ENCODE peak calls at places on chromosomes 2 and 18, in four cellular contexts. One of them, this sample, is unnamed.

GRCh38 chr18:7367336-7367735 is 136.4 kb downstream of the LRRC30 start:
- DNase-seq in heart left ventricle: peak; percentile 33
- DNase-seq in HCT116: no peak
- DNase-seq in stomach: no peak
- DNase-seq in this sample: no peak

GRCh38 chr2:188833331-188833730 is 140.8 kb upstream of the COL3A1 start:
- DNase-seq in heart left ventricle: no peak
- DNase-seq in HCT116: no peak
- DNase-seq in stomach: no peak
- DNase-seq in this sample: no peak

GRCh38 chr2:159035790-159036411 is 67.5 kb downstream of the TANC1 start:
- DNase-seq in heart left ventricle: no peak
- DNase-seq in HCT116: peak; percentile 62
- DNase-seq in stomach: peak; percentile 32
- DNase-seq in this sample: peak; percentile 53

GRCh38 chr2:85547089-85547858 is 8.3 kb downstream of the MAT2A start:
- DNase-seq in heart left ventricle: no peak
- DNase-seq in HCT116: no peak
- DNase-seq in stomach: no peak
- DNase-seq in this sample: peak; percentile 51

GRCh38 chr2:178874529-178875240 is 67.5 kb upstream of the TTN start:
- DNase-seq in heart left ventricle: peak; percentile 49
- DNase-seq in HCT116: no peak
- DNase-seq in stomach: no peak
- DNase-seq in this sample: peak; percentile 56

GRCh38 chr2:35080231-35080905 is 1275.2 kb upstream of the CRIM1 start:
- DNase-seq in heart left ventricle: no peak
- DNase-seq in HCT116: no peak
- DNase-seq in stomach: no peak
- DNase-seq in this sample: no peak

GRCh38 chr2:201260302-201260800 is at the start of gene CASP8:
- DNase-seq in heart left ventricle: peak; percentile 28
- DNase-seq in HCT116: no peak
- DNase-seq in stomach: peak; percentile 50
- DNase-seq in this sample: peak; percentile 55

GRCh38 chr18:69945220-69946114 is 2.2 kb downstream of the CD226 start:
- DNase-seq in heart left ventricle: no peak
- DNase-seq in HCT116: no peak
- DNase-seq in stomach: no peak
- DNase-seq in this sample: no peak

GRCh38 chr2:191325651-191326365 is 80.6 kb downstream of the MYO1B start:
- DNase-seq in heart left ventricle: no peak
- DNase-seq in HCT116: no peak
- DNase-seq in stomach: no peak
- DNase-seq in this sample: no peak

GRCh38 chr2:239629936-239630617 is 229.3 kb upstream of the HDAC4 start:
- DNase-seq in heart left ventricle: no peak
- DNase-seq in HCT116: no peak
- DNase-seq in stomach: no peak
- DNase-seq in this sample: no peak

GRCh38 chr2:174615951-174616436 is 18.4 kb upstream of the WIPF1 start:
- DNase-seq in heart left ventricle: no peak
- DNase-seq in HCT116: no peak
- DNase-seq in stomach: no peak
- DNase-seq in this sample: no peak

GRCh38 chr18:13235326-13235937 is 16.9 kb downstream of the LDLRAD4 start:
- DNase-seq in heart left ventricle: no peak
- DNase-seq in HCT116: no peak
- DNase-seq in stomach: no peak
- DNase-seq in this sample: peak; percentile 3

GRCh38 chr2:9714630-9715214 is 83.9 kb upstream of the YWHAQ start:
- DNase-seq in heart left ventricle: peak; percentile 42
- DNase-seq in HCT116: no peak
- DNase-seq in stomach: no peak
- DNase-seq in this sample: no peak

GRCh38 chr2:33158482-33159003 is 211.8 kb downstream of the LTBP1 start:
- DNase-seq in heart left ventricle: no peak
- DNase-seq in HCT116: no peak
- DNase-seq in stomach: no peak
- DNase-seq in this sample: no peak

GRCh38 chr2:11344956-11345671 is 678 bp upstream of the ROCK2 start:
- DNase-seq in heart left ventricle: peak; percentile 68
- DNase-seq in HCT116: peak; percentile 76
- DNase-seq in stomach: peak; percentile 51
- DNase-seq in this sample: peak; percentile 69

DNA sequence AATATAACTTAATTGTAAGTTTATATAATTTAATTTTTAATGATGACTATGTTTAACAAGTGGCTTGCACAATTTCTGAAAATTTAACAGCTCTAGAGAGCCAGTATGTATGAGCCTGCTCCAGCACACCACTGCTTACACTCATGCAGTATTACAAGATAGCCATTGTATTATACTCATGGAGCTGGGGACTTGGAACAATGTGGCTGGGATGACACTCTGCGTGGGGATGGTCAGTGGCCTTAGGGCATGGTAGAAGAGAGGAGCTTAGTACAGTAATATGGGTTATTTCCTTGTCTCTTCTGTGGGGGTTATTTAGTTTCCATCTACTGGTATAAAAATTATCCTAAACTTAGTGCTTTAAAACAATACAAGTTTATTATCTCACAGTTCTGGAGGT is 105.1 kb upstream of the STON1 start:
- DNase-seq in heart left ventricle: no peak
- DNase-seq in HCT116: no peak
- DNase-seq in stomach: no peak
- DNase-seq in this sample: no peak
- H3K4me3 ChIP-seq in heart left ventricle: no peak overlapping the region
- H3K4me3 ChIP-seq in HCT116: no peak overlapping the region
- H3K4me3 ChIP-seq in stomach: no peak overlapping the region
- H3K4me3 ChIP-seq in this sample: no peak overlapping the region

DNA sequence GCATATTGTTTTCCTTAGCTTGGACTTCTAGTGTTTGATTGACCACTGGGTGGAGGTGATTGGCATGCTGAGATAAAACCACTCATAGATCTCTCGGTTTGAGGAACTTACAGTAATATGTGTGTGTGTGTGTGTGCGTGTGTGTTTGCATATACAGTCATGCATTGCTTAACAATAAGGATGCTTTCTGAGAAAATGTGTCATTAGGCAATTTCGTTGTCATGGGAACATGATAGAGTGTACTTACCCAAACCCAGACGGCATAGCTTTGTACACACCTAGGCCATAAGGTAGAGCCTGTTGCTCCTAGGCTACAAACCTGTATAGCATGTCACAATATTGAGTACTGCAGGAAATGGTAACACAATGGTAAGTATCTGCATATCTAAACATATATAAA is 167.3 kb downstream of the NYAP2 start:
- DNase-seq in heart left ventricle: no peak
- DNase-seq in HCT116: no peak
- DNase-seq in stomach: no peak
- DNase-seq in this sample: peak; percentile 5
- TF ChIP-seq POLR2A in heart left ventricle: no peak
- TF ChIP-seq POLR2A in HCT116: no peak
- TF ChIP-seq POLR2A in stomach: no peak
- TF ChIP-seq POLR2A in this sample: no peak

DNA sequence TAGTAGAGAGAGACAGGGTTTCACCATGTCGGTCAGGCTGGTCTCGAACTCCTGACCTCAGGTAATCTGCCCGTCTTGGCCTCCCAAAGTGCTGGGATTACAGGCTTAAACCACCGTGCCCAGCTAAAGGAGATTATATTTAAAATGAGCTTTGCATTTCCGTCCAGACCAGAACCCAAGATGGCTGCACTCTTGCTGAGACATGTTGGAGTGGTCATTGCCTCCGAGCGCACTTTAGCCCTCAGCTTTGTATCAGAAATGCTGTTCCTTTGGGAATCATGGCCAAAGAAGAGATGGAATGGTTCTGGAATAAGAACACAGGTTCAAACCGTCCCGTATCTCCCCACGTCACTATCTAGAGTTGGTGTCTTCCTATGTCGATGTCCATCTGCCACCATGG is 3.4 kb downstream of the UBXN2A start:
- DNase-seq in heart left ventricle: no peak
- DNase-seq in HCT116: no peak
- DNase-seq in stomach: no peak
- DNase-seq in this sample: no peak
- H3K4me1 ChIP-seq in heart left ventricle: peaks cover 54% of the 10 kb centered on the region
- H3K4me1 ChIP-seq in HCT116: peaks cover 33% of the 10 kb centered on the region
- H3K4me1 ChIP-seq in stomach: peaks cover 27% of the 10 kb centered on the region
- H3K4me1 ChIP-seq in this sample: peaks cover 13% of the 10 kb centered on the region

GRCh38 chr2:73986085-73986680 is 1.5 kb downstream of the TET3 start:
- DNase-seq in heart left ventricle: no peak
- DNase-seq in HCT116: no peak
- DNase-seq in stomach: peak; percentile 40
- DNase-seq in this sample: no peak
- H3K4me3 ChIP-seq in heart left ventricle: peak overlapping the region; percentile 62
- H3K4me3 ChIP-seq in HCT116: peak overlapping the region; percentile 66
- H3K4me3 ChIP-seq in stomach: peak overlapping the region; percentile 52
- H3K4me3 ChIP-seq in this sample: no peak overlapping the region

GRCh38 chr2:20578895-20579825 is 71.7 kb downstream of the HS1BP3 start:
- DNase-seq in heart left ventricle: peak; percentile 95
- DNase-seq in HCT116: peak; percentile 92
- DNase-seq in stomach: peak; percentile 55
- DNase-seq in this sample: peak; percentile 59
- TF ChIP-seq POLR2A in heart left ventricle: no peak
- TF ChIP-seq POLR2A in HCT116: no peak
- TF ChIP-seq POLR2A in stomach: no peak
- TF ChIP-seq POLR2A in this sample: no peak

GRCh38 chr2:109302319-109302718 is 173.3 kb downstream of the SH3RF3 start:
- DNase-seq in heart left ventricle: no peak
- DNase-seq in HCT116: no peak
- DNase-seq in stomach: no peak
- DNase-seq in this sample: no peak
- H3K4me1 ChIP-seq in heart left ventricle: peaks cover 8% of the 10 kb centered on the region
- H3K4me1 ChIP-seq in HCT116: no peaks in the 10 kb centered on the region
- H3K4me1 ChIP-seq in stomach: no peaks in the 10 kb centered on the region
- H3K4me1 ChIP-seq in this sample: no peaks in the 10 kb centered on the region

DNA sequence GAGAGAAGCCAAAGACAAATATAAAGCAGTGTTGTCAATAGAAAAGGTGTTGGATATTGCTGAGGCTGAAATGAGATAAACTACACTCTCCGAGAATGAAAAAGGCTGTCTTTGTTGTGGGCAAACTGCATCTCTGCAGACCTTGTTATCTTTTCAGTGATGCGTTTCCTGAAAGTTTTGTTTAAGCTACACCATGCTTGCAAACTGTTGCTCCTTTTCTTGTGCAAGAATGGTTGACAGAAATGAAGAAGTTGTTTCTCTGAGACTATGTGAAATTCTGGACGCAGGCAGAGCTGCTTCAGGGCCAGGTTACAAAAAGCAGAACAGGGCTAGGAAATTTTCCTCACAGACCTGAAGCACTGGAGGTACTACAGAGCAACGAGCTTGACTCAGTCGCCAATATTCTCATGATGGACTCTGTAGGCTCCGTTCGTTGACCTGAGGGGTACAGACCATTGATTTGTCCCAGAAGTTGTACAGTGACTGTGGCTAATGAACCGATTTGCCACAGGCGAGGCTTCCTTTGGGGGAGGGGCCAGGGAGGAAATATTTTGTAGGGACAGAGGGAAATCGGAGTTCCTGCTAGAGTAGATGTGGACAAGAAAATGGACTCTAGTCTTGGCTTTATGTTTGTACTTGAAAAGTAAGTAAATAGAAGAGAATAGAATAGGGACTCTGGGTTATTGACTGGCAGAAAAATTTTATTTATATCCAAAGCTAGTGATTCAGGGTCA is 3.5 kb upstream of the ATL2 start:
- DNase-seq in heart left ventricle: no peak
- DNase-seq in HCT116: no peak
- DNase-seq in stomach: no peak
- DNase-seq in this sample: no peak
- H3K4me3 ChIP-seq in heart left ventricle: no peak overlapping the region
- H3K4me3 ChIP-seq in HCT116: no peak overlapping the region
- H3K4me3 ChIP-seq in stomach: no peak overlapping the region
- H3K4me3 ChIP-seq in this sample: no peak overlapping the region

DNA sequence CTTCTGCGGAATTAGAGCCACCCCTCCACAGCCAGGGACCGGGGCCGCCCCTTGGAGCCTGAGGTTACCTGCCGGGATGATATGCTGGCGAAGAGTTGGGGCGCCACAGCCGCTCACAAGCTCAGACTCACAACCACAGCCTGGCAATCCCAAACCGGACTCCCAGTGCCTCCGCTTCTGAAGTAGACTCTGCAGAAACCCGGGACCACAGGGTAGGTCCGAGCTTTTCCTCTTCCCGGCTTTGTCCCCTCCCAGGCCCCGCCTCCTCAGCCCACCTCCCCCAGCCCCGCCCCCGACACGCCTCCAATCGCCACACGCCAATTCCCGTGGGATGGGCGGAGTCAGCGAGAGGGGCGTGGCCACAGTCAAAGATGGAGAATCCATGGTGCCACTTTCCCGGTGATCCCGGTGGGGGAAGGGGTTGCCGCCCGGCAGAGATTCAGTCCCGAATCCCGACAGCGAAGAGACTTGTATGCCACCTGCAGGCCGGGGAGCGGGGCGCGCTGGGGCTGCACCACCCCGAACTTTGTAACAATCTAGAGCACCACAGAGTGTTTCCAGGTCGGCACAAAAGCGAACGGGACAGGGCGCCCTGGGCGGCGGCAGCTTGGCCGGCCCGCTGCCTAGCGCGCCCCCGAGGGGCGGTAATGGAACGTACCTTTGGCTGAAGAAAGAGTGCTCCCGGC is at the start of gene IDH1:
- DNase-seq in heart left ventricle: peak; percentile 96
- DNase-seq in HCT116: peak; percentile 87
- DNase-seq in stomach: peak; percentile 98
- DNase-seq in this sample: peak; percentile 99
- TF ChIP-seq POLR2A in heart left ventricle: no peak
- TF ChIP-seq POLR2A in HCT116: no peak
- TF ChIP-seq POLR2A in stomach: no peak
- TF ChIP-seq POLR2A in this sample: peak; percentile 79

DNA sequence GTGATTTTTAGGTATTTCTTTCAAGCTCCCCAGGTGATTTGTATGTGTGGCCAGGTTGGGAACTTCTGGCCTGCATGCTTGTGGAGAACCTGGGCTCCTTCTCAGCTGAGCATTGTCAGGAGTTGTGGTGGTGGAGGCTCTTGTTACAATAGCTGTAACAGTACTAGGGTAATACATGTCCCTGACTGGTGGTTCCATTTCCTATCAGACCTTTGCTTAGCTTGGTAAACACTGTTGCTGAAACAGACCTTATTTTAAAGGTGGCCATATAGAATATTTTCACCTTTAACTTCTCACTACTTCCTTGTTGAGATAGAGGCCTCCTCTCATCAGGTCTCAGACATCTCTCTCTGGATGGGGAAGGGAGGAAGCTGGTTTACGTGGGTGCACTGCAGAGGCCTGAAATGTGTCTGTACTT is 79.2 kb downstream of the SETBP1 start:
- DNase-seq in heart left ventricle: no peak
- DNase-seq in HCT116: no peak
- DNase-seq in stomach: no peak
- DNase-seq in this sample: no peak
- H3K4me1 ChIP-seq in heart left ventricle: peaks cover 5% of the 10 kb centered on the region
- H3K4me1 ChIP-seq in HCT116: no peaks in the 10 kb centered on the region
- H3K4me1 ChIP-seq in stomach: peaks cover 31% of the 10 kb centered on the region
- H3K4me1 ChIP-seq in this sample: peaks cover 28% of the 10 kb centered on the region

This sample was measured in body of pancreas.